ENCODE peak calls at places on chromosome 12, in four cellular contexts. One of them, this sample, is unnamed.

GRCh38 chr12:59698599-59698998 is 102.8 kb downstream of the SLC16A7 start:
- DNase-seq in GDM1: no peak
- DNase-seq in glutamatergic neuron: no peak
- DNase-seq in mucosa of descending colon: no peak
- DNase-seq in this sample: no peak

GRCh38 chr12:27096420-27096819 is 14.0 kb upstream of the C12orf71 start:
- DNase-seq in GDM1: no peak
- DNase-seq in glutamatergic neuron: no peak
- DNase-seq in mucosa of descending colon: no peak
- DNase-seq in this sample: no peak

GRCh38 chr12:112353389-112353788 is 28.8 kb downstream of the HECTD4 start:
- DNase-seq in GDM1: no peak
- DNase-seq in glutamatergic neuron: no peak
- DNase-seq in mucosa of descending colon: no peak
- DNase-seq in this sample: no peak

GRCh38 chr12:29709056-29709455 is 74.7 kb downstream of the TMTC1 start:
- DNase-seq in GDM1: no peak
- DNase-seq in glutamatergic neuron: no peak
- DNase-seq in mucosa of descending colon: no peak
- DNase-seq in this sample: no peak

GRCh38 chr12:42468341-42468821 is 121.2 kb downstream of the PRICKLE1 start:
- DNase-seq in GDM1: no peak
- DNase-seq in glutamatergic neuron: no peak
- DNase-seq in mucosa of descending colon: no peak
- DNase-seq in this sample: no peak

GRCh38 chr12:39372929-39373328 is 70.0 kb downstream of the KIF21A start:
- DNase-seq in GDM1: no peak
- DNase-seq in glutamatergic neuron: no peak
- DNase-seq in mucosa of descending colon: no peak
- DNase-seq in this sample: no peak

GRCh38 chr12:2336409-2336829 is 283.6 kb downstream of the CACNA1C start:
- DNase-seq in GDM1: peak; percentile 29
- DNase-seq in glutamatergic neuron: no peak
- DNase-seq in mucosa of descending colon: no peak
- DNase-seq in this sample: no peak

GRCh38 chr12:88726806-88727722 is 146.8 kb upstream of the KITLG start:
- DNase-seq in GDM1: no peak
- DNase-seq in glutamatergic neuron: no peak
- DNase-seq in mucosa of descending colon: no peak
- DNase-seq in this sample: no peak

GRCh38 chr12:44159211-44159610 is 323.3 kb downstream of the TMEM117 start:
- DNase-seq in GDM1: no peak
- DNase-seq in glutamatergic neuron: no peak
- DNase-seq in mucosa of descending colon: no peak
- DNase-seq in this sample: no peak

GRCh38 chr12:5511644-5512584 is 80.0 kb downstream of the NTF3 start:
- DNase-seq in GDM1: no peak
- DNase-seq in glutamatergic neuron: no peak
- DNase-seq in mucosa of descending colon: peak; percentile 54
- DNase-seq in this sample: no peak

GRCh38 chr12:65826513-65827171 is 2.4 kb downstream of the HMGA2 start:
- DNase-seq in GDM1: no peak
- DNase-seq in glutamatergic neuron: no peak
- DNase-seq in mucosa of descending colon: no peak
- DNase-seq in this sample: no peak

GRCh38 chr12:26471560-26471959 is 276.2 kb downstream of the SSPN start:
- DNase-seq in GDM1: peak; percentile 76
- DNase-seq in glutamatergic neuron: no peak
- DNase-seq in mucosa of descending colon: no peak
- DNase-seq in this sample: no peak

GRCh38 chr12:30026621-30027234 is 243.0 kb upstream of the TMTC1 start:
- DNase-seq in GDM1: no peak
- DNase-seq in glutamatergic neuron: no peak
- DNase-seq in mucosa of descending colon: no peak
- DNase-seq in this sample: no peak

GRCh38 chr12:3717283-3717974 is 35.5 kb downstream of the CRACR2A start:
- DNase-seq in GDM1: no peak
- DNase-seq in glutamatergic neuron: no peak
- DNase-seq in mucosa of descending colon: no peak
- DNase-seq in this sample: no peak

GRCh38 chr12:123266679-123267277 is 4.9 kb downstream of the CDK2AP1 start:
- DNase-seq in GDM1: no peak
- DNase-seq in glutamatergic neuron: no peak
- DNase-seq in mucosa of descending colon: no peak
- DNase-seq in this sample: no peak

GRCh38 chr12:64452559-64453329 is 824 bp downstream of the TBK1 start:
- DNase-seq in GDM1: peak; percentile 26
- DNase-seq in glutamatergic neuron: no peak
- DNase-seq in mucosa of descending colon: no peak
- DNase-seq in this sample: no peak

GRCh38 chr12:24860546-24860945 is 88.4 kb downstream of the BCAT1 start:
- DNase-seq in GDM1: no peak
- DNase-seq in glutamatergic neuron: no peak
- DNase-seq in mucosa of descending colon: no peak
- DNase-seq in this sample: no peak

GRCh38 chr12:113292091-113292490 is 42.8 kb downstream of the SLC8B1 start:
- DNase-seq in GDM1: no peak
- DNase-seq in glutamatergic neuron: no peak
- DNase-seq in mucosa of descending colon: no peak
- DNase-seq in this sample: no peak

GRCh38 chr12:72077111-72077820 is 138.6 kb downstream of the TPH2 start:
- DNase-seq in GDM1: no peak
- DNase-seq in glutamatergic neuron: no peak
- DNase-seq in mucosa of descending colon: no peak
- DNase-seq in this sample: no peak

This sample was measured in Peyer's patch.